ENCODE peak calls at places on chromosomes 13 and 19, in nine cellular contexts. One of them, this sample, is unnamed.

GRCh38 chr13:37148501-37148900 is 43.0 kb upstream of the CSNK1A1L start:
- DNase-seq in CD4-positive, alpha-beta memory T cell: no peak
- DNase-seq in EL: no peak
- DNase-seq in fibroblast of pulmonary artery: no peak
- DNase-seq in HCT116: no peak
- DNase-seq in NCI-H1694 treated with DMSO at 0.1 percent for 48 hours: peak; percentile 8
- DNase-seq in aorta: no peak
- DNase-seq in mesendoderm: no peak
- DNase-seq in neural crest cell: no peak
- DNase-seq in this sample: no peak

GRCh38 chr19:41907994-41908615 is 20.1 kb downstream of the ERFL start:
- DNase-seq in CD4-positive, alpha-beta memory T cell: no peak
- DNase-seq in EL: no peak
- DNase-seq in fibroblast of pulmonary artery: no peak
- DNase-seq in HCT116: no peak
- DNase-seq in NCI-H1694 treated with DMSO at 0.1 percent for 48 hours: no peak
- DNase-seq in aorta: no peak
- DNase-seq in mesendoderm: no peak
- DNase-seq in neural crest cell: no peak
- DNase-seq in this sample: no peak

GRCh38 chr13:113207890-113208423 is 512 bp downstream of the PCID2 start:
- DNase-seq in CD4-positive, alpha-beta memory T cell: no peak
- DNase-seq in EL: peak; percentile 61
- DNase-seq in fibroblast of pulmonary artery: peak; percentile 53
- DNase-seq in HCT116: no peak
- DNase-seq in NCI-H1694 treated with DMSO at 0.1 percent for 48 hours: no peak
- DNase-seq in aorta: peak; percentile 62
- DNase-seq in mesendoderm: peak; percentile 70
- DNase-seq in neural crest cell: no peak
- DNase-seq in this sample: peak; percentile 20

GRCh38 chr13:33874871-33875270 is 56.9 kb downstream of the RFC3 start:
- DNase-seq in CD4-positive, alpha-beta memory T cell: no peak
- DNase-seq in EL: no peak
- DNase-seq in fibroblast of pulmonary artery: no peak
- DNase-seq in HCT116: no peak
- DNase-seq in NCI-H1694 treated with DMSO at 0.1 percent for 48 hours: no peak
- DNase-seq in aorta: no peak
- DNase-seq in mesendoderm: peak; percentile 7
- DNase-seq in neural crest cell: no peak
- DNase-seq in this sample: no peak

GRCh38 chr19:30733826-30734550 is 361.8 kb downstream of the ZNF536 start:
- DNase-seq in CD4-positive, alpha-beta memory T cell: no peak
- DNase-seq in EL: no peak
- DNase-seq in fibroblast of pulmonary artery: no peak
- DNase-seq in HCT116: no peak
- DNase-seq in NCI-H1694 treated with DMSO at 0.1 percent for 48 hours: no peak
- DNase-seq in aorta: no peak
- DNase-seq in mesendoderm: peak; percentile 78
- DNase-seq in neural crest cell: peak; percentile 7
- DNase-seq in this sample: peak; percentile 17

GRCh38 chr13:111005808-111006494 is 91.1 kb upstream of the ANKRD10 start:
- DNase-seq in CD4-positive, alpha-beta memory T cell: no peak
- DNase-seq in EL: peak; percentile 28
- DNase-seq in fibroblast of pulmonary artery: peak; percentile 59
- DNase-seq in HCT116: no peak
- DNase-seq in NCI-H1694 treated with DMSO at 0.1 percent for 48 hours: no peak
- DNase-seq in aorta: peak; percentile 83
- DNase-seq in mesendoderm: no peak
- DNase-seq in neural crest cell: no peak
- DNase-seq in this sample: no peak

GRCh38 chr13:102907886-102908515 is 62.2 kb downstream of the ERCC5 start:
- DNase-seq in CD4-positive, alpha-beta memory T cell: no peak
- DNase-seq in EL: no peak
- DNase-seq in fibroblast of pulmonary artery: no peak
- DNase-seq in HCT116: no peak
- DNase-seq in NCI-H1694 treated with DMSO at 0.1 percent for 48 hours: no peak
- DNase-seq in aorta: no peak
- DNase-seq in mesendoderm: no peak
- DNase-seq in neural crest cell: no peak
- DNase-seq in this sample: no peak

GRCh38 chr19:11699931-11700794 is 38.6 kb downstream of the ZNF823 start:
- DNase-seq in CD4-positive, alpha-beta memory T cell: no peak
- DNase-seq in EL: peak; percentile 28
- DNase-seq in fibroblast of pulmonary artery: peak; percentile 60
- DNase-seq in HCT116: peak; percentile 38
- DNase-seq in NCI-H1694 treated with DMSO at 0.1 percent for 48 hours: no peak
- DNase-seq in aorta: no peak
- DNase-seq in mesendoderm: peak; percentile 44
- DNase-seq in neural crest cell: peak; percentile 22
- DNase-seq in this sample: peak; percentile 63

GRCh38 chr19:13401388-13401787 is 104.9 kb downstream of the CACNA1A start:
- DNase-seq in CD4-positive, alpha-beta memory T cell: no peak
- DNase-seq in EL: peak; percentile 36
- DNase-seq in fibroblast of pulmonary artery: peak; percentile 57
- DNase-seq in HCT116: peak; percentile 48
- DNase-seq in NCI-H1694 treated with DMSO at 0.1 percent for 48 hours: no peak
- DNase-seq in aorta: no peak
- DNase-seq in mesendoderm: peak; percentile 76
- DNase-seq in neural crest cell: no peak
- DNase-seq in this sample: no peak

GRCh38 chr19:54388001-54388802 is 23.5 kb upstream of the LAIR1 start:
- DNase-seq in CD4-positive, alpha-beta memory T cell: peak; percentile 46
- DNase-seq in EL: peak; percentile 5
- DNase-seq in fibroblast of pulmonary artery: no peak
- DNase-seq in HCT116: no peak
- DNase-seq in NCI-H1694 treated with DMSO at 0.1 percent for 48 hours: no peak
- DNase-seq in aorta: peak; percentile 72
- DNase-seq in mesendoderm: no peak
- DNase-seq in neural crest cell: no peak
- DNase-seq in this sample: no peak

GRCh38 chr13:61685683-61686013 is 270.0 kb upstream of the PCDH20 start:
- DNase-seq in CD4-positive, alpha-beta memory T cell: no peak
- DNase-seq in EL: no peak
- DNase-seq in fibroblast of pulmonary artery: peak; percentile 6
- DNase-seq in HCT116: peak; percentile 3
- DNase-seq in NCI-H1694 treated with DMSO at 0.1 percent for 48 hours: no peak
- DNase-seq in aorta: no peak
- DNase-seq in mesendoderm: peak; percentile 81
- DNase-seq in neural crest cell: no peak
- DNase-seq in this sample: no peak

GRCh38 chr13:84737671-84738070 is 855.4 kb upstream of the SLITRK1 start:
- DNase-seq in CD4-positive, alpha-beta memory T cell: no peak
- DNase-seq in EL: no peak
- DNase-seq in fibroblast of pulmonary artery: no peak
- DNase-seq in HCT116: no peak
- DNase-seq in NCI-H1694 treated with DMSO at 0.1 percent for 48 hours: no peak
- DNase-seq in aorta: no peak
- DNase-seq in mesendoderm: peak; percentile 71
- DNase-seq in neural crest cell: no peak
- DNase-seq in this sample: no peak

This sample was measured in cerebellar cortex.